ENCODE peak calls at places on chromosome 9, in seven cellular contexts. E is CD4-positive, alpha-beta T cell; D is endodermal cell; N is posterior cingulate gyrus; Q is NAMALWA; O is PC-3; I is activated T-cell treated with anti-CD3 and anti-CD28 coated beads, Interleukin-2, amount 50 U/mL, for 4 hours. J is an unnamed sample.

GRCh38 chr9:132708769-132709168 is 38.5 kb downstream of the GTF3C4 start:
- DNase-seq in O (no peak), N (no peak), E (no peak), Q (no peak), I (no peak), D (no peak), J (no peak)

GRCh38 chr9:5560439-5560838 is 50.1 kb downstream of the PDCD1LG2 start:
- DNase-seq in O (no peak), I (no peak), N (no peak), E (no peak), D (no peak), Q (no peak), J (no peak)

GRCh38 chr9:8718121-8718725 is 918.6 kb upstream of the DMAC1 start:
- DNase-seq in O (no peak), E (no peak), D (no peak), I (no peak), N (no peak), Q (no peak), J (no peak)

GRCh38 chr9:131668439-131669233 is 71.2 kb downstream of the RAPGEF1 start:
- DNase-seq in N (no peak), D (peak), I (peak), O (peak), Q (peak), E (peak), J (peak)

GRCh38 chr9:134225816-134226215 is 61.5 kb upstream of the RNU6ATAC start:
- DNase-seq in O (no peak), E (no peak), N (no peak), I (no peak), Q (no peak), D (no peak), J (no peak)

GRCh38 chr9:120875954-120876841 is 790 bp downstream of the PHF19 start:
- DNase-seq in I (peak), E (peak), D (peak), Q (peak), N (peak), O (peak), J (peak)

GRCh38 chr9:19788614-19789271 is at the start of gene SLC24A2:
- DNase-seq in D (peak), N (peak), E (no peak), Q (no peak), I (no peak), O (no peak), J (no peak)

GRCh38 chr9:73031350-73031749 is 78.5 kb upstream of the ALDH1A1 start:
- DNase-seq in O (no peak), E (no peak), D (no peak), Q (no peak), I (no peak), N (no peak), J (no peak)

GRCh38 chr9:114156658-114157421 is 1.5 kb downstream of the COL27A1 start:
- DNase-seq in Q (no peak), O (no peak), D (peak), I (peak), N (peak), E (no peak), J (no peak)

GRCh38 chr9:111148994-111149759 is 110.9 kb upstream of the LPAR1 start:
- DNase-seq in I (no peak), D (no peak), E (no peak), Q (peak), O (peak), N (no peak), J (no peak)

GRCh38 chr9:18692962-18693361 is 219.0 kb downstream of the ADAMTSL1 start:
- DNase-seq in Q (no peak), N (no peak), O (no peak), I (no peak), D (no peak), E (no peak), J (no peak)

GRCh38 chr9:125659201-125659840 is 47.7 kb downstream of the MAPKAP1 start:
- DNase-seq in D (no peak), E (no peak), N (no peak), Q (no peak), I (no peak), O (no peak), J (no peak)

GRCh38 chr9:116674210-116674980 is 12.7 kb upstream of the TRIM32 start:
- DNase-seq in E (no peak), Q (no peak), N (no peak), O (no peak), D (no peak), I (no peak), J (no peak)

GRCh38 chr9:121830441-121831140 is 179.2 kb downstream of the DAB2IP start:
- DNase-seq in D (peak), N (no peak), I (no peak), E (no peak), Q (no peak), O (no peak), J (no peak)

GRCh38 chr9:124716795-124717194 is 54.3 kb downstream of the NR6A1 start:
- DNase-seq in E (no peak), O (peak), D (no peak), N (no peak), Q (no peak), I (no peak), J (no peak)

GRCh38 chr9:127121628-127122175 is 733 bp downstream of the ANGPTL2 start:
- DNase-seq in Q (no peak), I (no peak), O (no peak), N (no peak), D (no peak), E (no peak), J (no peak)

GRCh38 chr9:27665121-27665520 is 91.8 kb upstream of the C9orf72 start:
- DNase-seq in O (no peak), D (peak), N (no peak), Q (no peak), E (no peak), I (no peak), J (no peak)

GRCh38 chr9:78032599-78033457 is 1.2 kb upstream of the GNAQ start:
- DNase-seq in O (no peak), N (no peak), E (no peak), D (peak), Q (no peak), I (no peak), J (no peak)

GRCh38 chr9:115004535-115004934 is 74.1 kb upstream of the TNFSF8 start:
- DNase-seq in Q (no peak), N (no peak), O (no peak), I (no peak), D (no peak), E (no peak), J (no peak)

GRCh38 chr9:8717146-8717545 is 917.6 kb upstream of the DMAC1 start:
- DNase-seq in E (no peak), N (no peak), I (no peak), O (no peak), D (no peak), Q (no peak), J (no peak)